ENCODE peak calls at places on chromosomes 3 and 15, in eight cellular contexts. One of them, this sample, is unnamed.

GRCh38 chr3:76024640-76025039 is 239.3 kb upstream of the ZNF717 start:
- DNase-seq in neural progenitor cell: peak
- DNase-seq in RWPE1: peak
- DNase-seq in MCF 10A: no peak
- DNase-seq in tibial nerve: no peak
- DNase-seq in ovary: no peak
- DNase-seq in right lobe of liver: no peak
- DNase-seq in GM12865: peak
- DNase-seq in this sample: no peak

GRCh38 chr15:90266061-90266431 is 574 bp downstream of the NGRN start:
- DNase-seq in neural progenitor cell: no peak
- DNase-seq in RWPE1: peak
- DNase-seq in MCF 10A: peak
- DNase-seq in tibial nerve: peak
- DNase-seq in ovary: no peak
- DNase-seq in right lobe of liver: peak
- DNase-seq in GM12865: peak
- DNase-seq in this sample: peak

GRCh38 chr3:101138817-101139216 is 145.6 kb upstream of the ABI3BP start:
- DNase-seq in neural progenitor cell: peak
- DNase-seq in RWPE1: no peak
- DNase-seq in MCF 10A: no peak
- DNase-seq in tibial nerve: no peak
- DNase-seq in ovary: no peak
- DNase-seq in right lobe of liver: no peak
- DNase-seq in GM12865: no peak
- DNase-seq in this sample: no peak

GRCh38 chr15:80480171-80480811 is 76.1 kb downstream of the ARNT2 start:
- DNase-seq in neural progenitor cell: no peak
- DNase-seq in RWPE1: no peak
- DNase-seq in MCF 10A: no peak
- DNase-seq in tibial nerve: no peak
- DNase-seq in ovary: no peak
- DNase-seq in right lobe of liver: no peak
- DNase-seq in GM12865: no peak
- DNase-seq in this sample: no peak

GRCh38 chr3:23919628-23920027 is 2.7 kb downstream of the RPL15 start:
- DNase-seq in neural progenitor cell: no peak
- DNase-seq in RWPE1: no peak
- DNase-seq in MCF 10A: no peak
- DNase-seq in tibial nerve: no peak
- DNase-seq in ovary: no peak
- DNase-seq in right lobe of liver: no peak
- DNase-seq in GM12865: no peak
- DNase-seq in this sample: no peak

GRCh38 chr15:87764461-87765236 is 491.9 kb downstream of the NTRK3 start:
- DNase-seq in neural progenitor cell: peak
- DNase-seq in RWPE1: peak
- DNase-seq in MCF 10A: peak
- DNase-seq in tibial nerve: no peak
- DNase-seq in ovary: no peak
- DNase-seq in right lobe of liver: no peak
- DNase-seq in GM12865: no peak
- DNase-seq in this sample: no peak

GRCh38 chr3:15903164-15903563 is 105.4 kb upstream of the ANKRD28 start:
- DNase-seq in neural progenitor cell: no peak
- DNase-seq in RWPE1: no peak
- DNase-seq in MCF 10A: peak
- DNase-seq in tibial nerve: peak
- DNase-seq in ovary: peak
- DNase-seq in right lobe of liver: peak
- DNase-seq in GM12865: no peak
- DNase-seq in this sample: no peak

GRCh38 chr3:110743202-110743601 is 328.4 kb upstream of the NECTIN3 start:
- DNase-seq in neural progenitor cell: peak
- DNase-seq in RWPE1: no peak
- DNase-seq in MCF 10A: no peak
- DNase-seq in tibial nerve: no peak
- DNase-seq in ovary: no peak
- DNase-seq in right lobe of liver: no peak
- DNase-seq in GM12865: no peak
- DNase-seq in this sample: no peak

GRCh38 chr3:150286390-150287147 is 121.5 kb upstream of the TSC22D2 start:
- DNase-seq in neural progenitor cell: peak
- DNase-seq in RWPE1: peak
- DNase-seq in MCF 10A: peak
- DNase-seq in tibial nerve: no peak
- DNase-seq in ovary: no peak
- DNase-seq in right lobe of liver: no peak
- DNase-seq in GM12865: peak
- DNase-seq in this sample: peak

GRCh38 chr3:156516284-156516683 is 38.6 kb downstream of the SSR3 start:
- DNase-seq in neural progenitor cell: no peak
- DNase-seq in RWPE1: no peak
- DNase-seq in MCF 10A: no peak
- DNase-seq in tibial nerve: no peak
- DNase-seq in ovary: peak
- DNase-seq in right lobe of liver: no peak
- DNase-seq in GM12865: no peak
- DNase-seq in this sample: no peak

GRCh38 chr3:31157028-31157694 is 262.7 kb upstream of the GADL1 start:
- DNase-seq in neural progenitor cell: no peak
- DNase-seq in RWPE1: no peak
- DNase-seq in MCF 10A: no peak
- DNase-seq in tibial nerve: no peak
- DNase-seq in ovary: no peak
- DNase-seq in right lobe of liver: no peak
- DNase-seq in GM12865: peak
- DNase-seq in this sample: no peak

GRCh38 chr3:51371943-51372557 is 13.0 kb upstream of the MANF start:
- DNase-seq in neural progenitor cell: peak
- DNase-seq in RWPE1: no peak
- DNase-seq in MCF 10A: peak
- DNase-seq in tibial nerve: peak
- DNase-seq in ovary: no peak
- DNase-seq in right lobe of liver: no peak
- DNase-seq in GM12865: peak
- DNase-seq in this sample: peak

GRCh38 chr3:52841211-52841980 is 6.6 kb upstream of the MUSTN1 start:
- DNase-seq in neural progenitor cell: no peak
- DNase-seq in RWPE1: no peak
- DNase-seq in MCF 10A: no peak
- DNase-seq in tibial nerve: no peak
- DNase-seq in ovary: no peak
- DNase-seq in right lobe of liver: no peak
- DNase-seq in GM12865: peak
- DNase-seq in this sample: no peak

GRCh38 chr3:67526246-67526645 is 128.2 kb downstream of the SUCLG2 start:
- DNase-seq in neural progenitor cell: no peak
- DNase-seq in RWPE1: peak
- DNase-seq in MCF 10A: peak
- DNase-seq in tibial nerve: no peak
- DNase-seq in ovary: no peak
- DNase-seq in right lobe of liver: no peak
- DNase-seq in GM12865: no peak
- DNase-seq in this sample: no peak

DNA sequence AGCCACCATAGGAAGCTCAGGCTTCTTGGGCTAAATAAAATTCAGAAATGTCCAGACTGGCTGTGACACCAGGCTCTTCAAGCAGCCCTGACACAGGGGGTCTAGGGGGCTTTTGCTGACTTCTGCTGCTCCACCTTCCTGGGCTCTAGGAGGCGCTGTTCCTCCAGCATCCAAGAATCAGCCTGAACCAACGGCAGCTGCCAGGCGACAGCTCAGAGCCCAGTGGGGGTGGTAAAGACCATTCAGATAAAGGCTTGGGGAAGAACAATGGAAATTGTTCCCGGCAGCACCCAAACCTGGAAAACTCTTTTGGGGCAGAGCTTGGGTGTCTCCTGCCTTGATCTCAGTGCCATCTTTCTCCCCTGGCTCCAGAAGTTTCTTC is 21.6 kb upstream of the PSTPIP1 start:
- DNase-seq in neural progenitor cell: peak
- DNase-seq in RWPE1: no peak
- DNase-seq in MCF 10A: peak
- DNase-seq in tibial nerve: no peak
- DNase-seq in ovary: no peak
- DNase-seq in right lobe of liver: no peak
- DNase-seq in GM12865: peak
- DNase-seq in this sample: peak
- TF ChIP-seq CTCF in neural progenitor cell: peak
- TF ChIP-seq CTCF in RWPE1: no peak
- TF ChIP-seq CTCF in MCF 10A: no peak
- TF ChIP-seq CTCF in tibial nerve: peak
- TF ChIP-seq CTCF in ovary: no peak
- TF ChIP-seq CTCF in right lobe of liver: peak
- TF ChIP-seq CTCF in GM12865: peak
- TF ChIP-seq CTCF in this sample: peak

GRCh38 chr15:37880009-37880834 is 54.2 kb upstream of the TMCO5A start:
- DNase-seq in neural progenitor cell: peak
- DNase-seq in RWPE1: peak
- DNase-seq in MCF 10A: peak
- DNase-seq in tibial nerve: no peak
- DNase-seq in ovary: no peak
- DNase-seq in right lobe of liver: no peak
- DNase-seq in GM12865: peak
- DNase-seq in this sample: peak
- TF ChIP-seq CTCF in neural progenitor cell: peak
- TF ChIP-seq CTCF in RWPE1: peak
- TF ChIP-seq CTCF in MCF 10A: peak
- TF ChIP-seq CTCF in tibial nerve: peak
- TF ChIP-seq CTCF in ovary: peak
- TF ChIP-seq CTCF in right lobe of liver: peak
- TF ChIP-seq CTCF in GM12865: peak
- TF ChIP-seq CTCF in this sample: peak

DNA sequence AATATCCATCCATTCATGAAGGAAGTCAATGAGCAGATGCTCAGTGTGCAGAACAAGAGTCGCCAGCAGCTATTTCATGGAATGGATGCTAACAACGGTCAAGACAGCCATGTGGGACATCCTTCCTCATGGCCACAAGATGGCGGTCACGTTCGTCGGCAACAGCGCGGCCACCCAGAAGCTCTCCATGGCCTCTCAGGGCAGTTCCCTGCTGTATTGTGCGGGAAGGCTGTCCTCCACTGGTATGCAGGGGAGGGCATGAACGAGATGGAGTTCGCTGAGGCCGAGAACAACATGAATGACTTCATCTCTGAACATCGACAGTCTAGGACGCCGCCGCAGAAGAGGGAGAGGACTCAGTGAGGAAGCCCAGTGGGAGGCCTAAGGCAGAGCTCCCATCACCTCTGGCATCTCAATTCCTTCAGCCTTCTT is 208.3 kb downstream of the TJP1 start:
- DNase-seq in neural progenitor cell: peak
- DNase-seq in RWPE1: peak
- DNase-seq in MCF 10A: peak
- DNase-seq in tibial nerve: no peak
- DNase-seq in ovary: no peak
- DNase-seq in right lobe of liver: no peak
- DNase-seq in GM12865: peak
- DNase-seq in this sample: no peak
- TF ChIP-seq CTCF in neural progenitor cell: peak
- TF ChIP-seq CTCF in RWPE1: peak
- TF ChIP-seq CTCF in MCF 10A: peak
- TF ChIP-seq CTCF in tibial nerve: no peak
- TF ChIP-seq CTCF in ovary: no peak
- TF ChIP-seq CTCF in right lobe of liver: no peak
- TF ChIP-seq CTCF in GM12865: peak
- TF ChIP-seq CTCF in this sample: no peak

DNA sequence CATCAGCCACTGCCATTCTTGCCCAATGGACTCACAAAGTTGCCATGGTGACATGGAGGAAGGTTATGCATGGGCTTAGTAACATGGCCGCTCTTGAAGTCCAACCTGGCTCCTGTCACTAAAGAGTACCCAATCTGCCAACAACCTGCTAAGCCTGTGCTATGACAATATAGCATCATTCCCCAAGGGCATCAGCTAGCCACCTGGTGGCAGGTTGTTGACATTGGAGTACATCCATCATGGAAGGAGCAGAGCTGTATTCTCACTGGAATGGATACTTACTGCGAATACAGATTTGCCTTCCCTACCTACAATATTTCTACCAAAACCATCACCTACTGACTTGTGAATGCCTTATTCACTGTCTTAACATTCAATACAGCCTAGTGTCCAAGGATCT is 138.9 kb upstream of the RORA start:
- DNase-seq in neural progenitor cell: no peak
- DNase-seq in RWPE1: no peak
- DNase-seq in MCF 10A: no peak
- DNase-seq in tibial nerve: no peak
- DNase-seq in ovary: no peak
- DNase-seq in right lobe of liver: no peak
- DNase-seq in GM12865: no peak
- DNase-seq in this sample: peak
- TF ChIP-seq CTCF in neural progenitor cell: no peak
- TF ChIP-seq CTCF in RWPE1: no peak
- TF ChIP-seq CTCF in MCF 10A: no peak
- TF ChIP-seq CTCF in tibial nerve: no peak
- TF ChIP-seq CTCF in ovary: no peak
- TF ChIP-seq CTCF in right lobe of liver: no peak
- TF ChIP-seq CTCF in GM12865: no peak
- TF ChIP-seq CTCF in this sample: no peak

GRCh38 chr3:160003520-160004128 is 15.0 kb downstream of the IL12A start:
- DNase-seq in neural progenitor cell: peak
- DNase-seq in RWPE1: peak
- DNase-seq in MCF 10A: peak
- DNase-seq in tibial nerve: peak
- DNase-seq in ovary: no peak
- DNase-seq in right lobe of liver: peak
- DNase-seq in GM12865: peak
- DNase-seq in this sample: peak
- TF ChIP-seq CTCF in neural progenitor cell: peak
- TF ChIP-seq CTCF in RWPE1: peak
- TF ChIP-seq CTCF in MCF 10A: peak
- TF ChIP-seq CTCF in tibial nerve: no peak
- TF ChIP-seq CTCF in ovary: no peak
- TF ChIP-seq CTCF in right lobe of liver: peak
- TF ChIP-seq CTCF in GM12865: peak
- TF ChIP-seq CTCF in this sample: peak

GRCh38 chr3:192091831-192092230 is 630.9 kb downstream of the PYDC2 start:
- DNase-seq in neural progenitor cell: no peak
- DNase-seq in RWPE1: peak
- DNase-seq in MCF 10A: peak
- DNase-seq in tibial nerve: no peak
- DNase-seq in ovary: no peak
- DNase-seq in right lobe of liver: no peak
- DNase-seq in GM12865: no peak
- DNase-seq in this sample: no peak

GRCh38 chr3:192092388-192093005 is 631.5 kb downstream of the PYDC2 start:
- DNase-seq in neural progenitor cell: no peak
- DNase-seq in RWPE1: no peak
- DNase-seq in MCF 10A: no peak
- DNase-seq in tibial nerve: no peak
- DNase-seq in ovary: no peak
- DNase-seq in right lobe of liver: no peak
- DNase-seq in GM12865: peak
- DNase-seq in this sample: no peak

GRCh38 chr3:192090586-192090985 is 629.6 kb downstream of the PYDC2 start:
- DNase-seq in neural progenitor cell: peak
- DNase-seq in RWPE1: no peak
- DNase-seq in MCF 10A: peak
- DNase-seq in tibial nerve: no peak
- DNase-seq in ovary: no peak
- DNase-seq in right lobe of liver: no peak
- DNase-seq in GM12865: peak
- DNase-seq in this sample: no peak
- TF ChIP-seq CTCF in neural progenitor cell: peak
- TF ChIP-seq CTCF in RWPE1: no peak
- TF ChIP-seq CTCF in MCF 10A: no peak
- TF ChIP-seq CTCF in tibial nerve: no peak
- TF ChIP-seq CTCF in ovary: no peak
- TF ChIP-seq CTCF in right lobe of liver: no peak
- TF ChIP-seq CTCF in GM12865: peak
- TF ChIP-seq CTCF in this sample: no peak

This sample was measured in activated CD8-positive, alpha-beta T cell treated with anti-CD3 and anti-CD28 coated beads for 36 hours.